ENCODE peak calls at places on chromosomes 7 and 10, in seven cellular contexts. One of them, this sample, is unnamed.

GRCh38 chr10:110456523-110457091 is 41.1 kb upstream of the DUSP5 start:
- DNase-seq in lower lobe of right lung: no peak
- DNase-seq in endothelial cell of umbilical vein: no peak
- DNase-seq in SK-N-SH: no peak
- DNase-seq in kidney epithelial cell: no peak
- DNase-seq in thoracic aorta: no peak
- DNase-seq in transverse colon: no peak
- DNase-seq in this sample: peak; percentile 77

GRCh38 chr10:72637398-72637857 is 11.5 kb upstream of the MICU1 start:
- DNase-seq in SK-N-SH: no peak
- DNase-seq in lower lobe of right lung: no peak
- DNase-seq in endothelial cell of umbilical vein: peak; percentile 49
- DNase-seq in thoracic aorta: peak; percentile 15
- DNase-seq in transverse colon: peak; percentile 16
- DNase-seq in kidney epithelial cell: no peak
- DNase-seq in this sample: peak; percentile 35

GRCh38 chr7:2120251-2120660 is 112.5 kb downstream of the MAD1L1 start:
- DNase-seq in endothelial cell of umbilical vein: no peak
- DNase-seq in SK-N-SH: no peak
- DNase-seq in lower lobe of right lung: no peak
- DNase-seq in transverse colon: no peak
- DNase-seq in thoracic aorta: no peak
- DNase-seq in kidney epithelial cell: no peak
- DNase-seq in this sample: no peak

GRCh38 chr10:34768261-34768971 is 46.7 kb downstream of the PARD3 start:
- DNase-seq in SK-N-SH: no peak
- DNase-seq in endothelial cell of umbilical vein: no peak
- DNase-seq in kidney epithelial cell: no peak
- DNase-seq in lower lobe of right lung: peak; percentile 90
- DNase-seq in thoracic aorta: peak; percentile 4
- DNase-seq in transverse colon: peak; percentile 86
- DNase-seq in this sample: peak; percentile 73

GRCh38 chr7:85529831-85530230 is 343.0 kb upstream of the SEMA3D start:
- DNase-seq in thoracic aorta: no peak
- DNase-seq in SK-N-SH: no peak
- DNase-seq in lower lobe of right lung: no peak
- DNase-seq in endothelial cell of umbilical vein: peak; percentile 63
- DNase-seq in kidney epithelial cell: no peak
- DNase-seq in transverse colon: no peak
- DNase-seq in this sample: no peak

GRCh38 chr10:93820434-93820833 is 62.7 kb downstream of the LGI1 start:
- DNase-seq in transverse colon: no peak
- DNase-seq in lower lobe of right lung: no peak
- DNase-seq in thoracic aorta: no peak
- DNase-seq in SK-N-SH: no peak
- DNase-seq in endothelial cell of umbilical vein: peak; percentile 4
- DNase-seq in kidney epithelial cell: no peak
- DNase-seq in this sample: no peak

GRCh38 chr7:40298421-40298820 is 163.6 kb downstream of the SUGCT start:
- DNase-seq in thoracic aorta: no peak
- DNase-seq in lower lobe of right lung: no peak
- DNase-seq in SK-N-SH: no peak
- DNase-seq in kidney epithelial cell: peak; percentile 76
- DNase-seq in transverse colon: no peak
- DNase-seq in endothelial cell of umbilical vein: peak; percentile 60
- DNase-seq in this sample: peak; percentile 37

GRCh38 chr7:37391791-37392672 is 56.6 kb downstream of the ELMO1 start:
- DNase-seq in endothelial cell of umbilical vein: peak; percentile 81
- DNase-seq in thoracic aorta: no peak
- DNase-seq in lower lobe of right lung: no peak
- DNase-seq in kidney epithelial cell: no peak
- DNase-seq in SK-N-SH: no peak
- DNase-seq in transverse colon: no peak
- DNase-seq in this sample: no peak

GRCh38 chr7:79410345-79410744 is 43.1 kb downstream of the MAGI2 start:
- DNase-seq in SK-N-SH: no peak
- DNase-seq in lower lobe of right lung: no peak
- DNase-seq in kidney epithelial cell: no peak
- DNase-seq in endothelial cell of umbilical vein: no peak
- DNase-seq in transverse colon: no peak
- DNase-seq in thoracic aorta: no peak
- DNase-seq in this sample: peak; percentile 68

GRCh38 chr7:18151419-18151818 is 123.8 kb upstream of the PRPS1L1 start:
- DNase-seq in thoracic aorta: no peak
- DNase-seq in SK-N-SH: peak; percentile 12
- DNase-seq in kidney epithelial cell: no peak
- DNase-seq in endothelial cell of umbilical vein: no peak
- DNase-seq in lower lobe of right lung: no peak
- DNase-seq in transverse colon: no peak
- DNase-seq in this sample: no peak

GRCh38 chr7:132351858-132352539 is 224.3 kb downstream of the PLXNA4 start:
- DNase-seq in kidney epithelial cell: no peak
- DNase-seq in endothelial cell of umbilical vein: no peak
- DNase-seq in lower lobe of right lung: no peak
- DNase-seq in transverse colon: no peak
- DNase-seq in SK-N-SH: no peak
- DNase-seq in thoracic aorta: peak; percentile 13
- DNase-seq in this sample: no peak

GRCh38 chr10:88881922-88882645 is 2.0 kb downstream of the STAMBPL1 start:
- DNase-seq in kidney epithelial cell: no peak
- DNase-seq in lower lobe of right lung: no peak
- DNase-seq in SK-N-SH: no peak
- DNase-seq in transverse colon: no peak
- DNase-seq in thoracic aorta: no peak
- DNase-seq in endothelial cell of umbilical vein: peak; percentile 64
- DNase-seq in this sample: no peak

GRCh38 chr10:37434091-37434490 is 308.7 kb downstream of the ANKRD30A start:
- DNase-seq in endothelial cell of umbilical vein: no peak
- DNase-seq in thoracic aorta: no peak
- DNase-seq in transverse colon: no peak
- DNase-seq in kidney epithelial cell: no peak
- DNase-seq in SK-N-SH: no peak
- DNase-seq in lower lobe of right lung: no peak
- DNase-seq in this sample: peak; percentile 37

GRCh38 chr10:80408198-80409085 is at the start of gene PRXL2A:
- DNase-seq in endothelial cell of umbilical vein: peak; percentile 90
- DNase-seq in transverse colon: peak; percentile 89
- DNase-seq in kidney epithelial cell: no peak
- DNase-seq in thoracic aorta: peak; percentile 13
- DNase-seq in lower lobe of right lung: peak; percentile 90
- DNase-seq in SK-N-SH: peak; percentile 99
- DNase-seq in this sample: no peak

GRCh38 chr7:24700446-24701044 is 56.7 kb downstream of the GSDME start:
- DNase-seq in SK-N-SH: no peak
- DNase-seq in transverse colon: no peak
- DNase-seq in kidney epithelial cell: no peak
- DNase-seq in thoracic aorta: no peak
- DNase-seq in lower lobe of right lung: no peak
- DNase-seq in endothelial cell of umbilical vein: no peak
- DNase-seq in this sample: peak; percentile 22

GRCh38 chr7:121329460-121330052 is 756 bp downstream of the WNT16 start:
- DNase-seq in SK-N-SH: peak; percentile 78
- DNase-seq in endothelial cell of umbilical vein: no peak
- DNase-seq in thoracic aorta: no peak
- DNase-seq in transverse colon: peak; percentile 40
- DNase-seq in kidney epithelial cell: no peak
- DNase-seq in lower lobe of right lung: peak; percentile 40
- DNase-seq in this sample: peak; percentile 29

GRCh38 chr10:116143673-116144072 is 129.3 kb downstream of the GFRA1 start:
- DNase-seq in thoracic aorta: no peak
- DNase-seq in lower lobe of right lung: no peak
- DNase-seq in endothelial cell of umbilical vein: no peak
- DNase-seq in SK-N-SH: no peak
- DNase-seq in transverse colon: no peak
- DNase-seq in kidney epithelial cell: no peak
- DNase-seq in this sample: no peak

GRCh38 chr7:130273081-130273699 is 6.5 kb downstream of the CPA2 start:
- DNase-seq in transverse colon: no peak
- DNase-seq in lower lobe of right lung: no peak
- DNase-seq in thoracic aorta: no peak
- DNase-seq in endothelial cell of umbilical vein: peak; percentile 24
- DNase-seq in SK-N-SH: no peak
- DNase-seq in kidney epithelial cell: peak; percentile 31
- DNase-seq in this sample: peak; percentile 60

GRCh38 chr10:21919906-21920305 is 83.6 kb downstream of the DNAJC1 start:
- DNase-seq in transverse colon: no peak
- DNase-seq in SK-N-SH: no peak
- DNase-seq in thoracic aorta: no peak
- DNase-seq in endothelial cell of umbilical vein: no peak
- DNase-seq in lower lobe of right lung: no peak
- DNase-seq in kidney epithelial cell: no peak
- DNase-seq in this sample: no peak

GRCh38 chr7:128427289-128427891 is 17.6 kb upstream of the IMPDH1 start:
- DNase-seq in endothelial cell of umbilical vein: peak; percentile 68
- DNase-seq in lower lobe of right lung: no peak
- DNase-seq in transverse colon: no peak
- DNase-seq in thoracic aorta: no peak
- DNase-seq in SK-N-SH: peak; percentile 65
- DNase-seq in kidney epithelial cell: no peak
- DNase-seq in this sample: peak; percentile 50

GRCh38 chr7:107045980-107046379 is 1.5 kb downstream of the PRKAR2B start:
- DNase-seq in thoracic aorta: no peak
- DNase-seq in SK-N-SH: no peak
- DNase-seq in kidney epithelial cell: no peak
- DNase-seq in transverse colon: no peak
- DNase-seq in endothelial cell of umbilical vein: peak; percentile 45
- DNase-seq in lower lobe of right lung: no peak
- DNase-seq in this sample: no peak

GRCh38 chr7:42976371-42976770 is 44.2 kb downstream of the MRPL32 start:
- DNase-seq in kidney epithelial cell: no peak
- DNase-seq in lower lobe of right lung: no peak
- DNase-seq in SK-N-SH: no peak
- DNase-seq in thoracic aorta: no peak
- DNase-seq in endothelial cell of umbilical vein: no peak
- DNase-seq in transverse colon: no peak
- DNase-seq in this sample: no peak

GRCh38 chr10:130357226-130357625 is 221.0 kb downstream of the GLRX3 start:
- DNase-seq in lower lobe of right lung: no peak
- DNase-seq in SK-N-SH: no peak
- DNase-seq in endothelial cell of umbilical vein: no peak
- DNase-seq in thoracic aorta: no peak
- DNase-seq in transverse colon: no peak
- DNase-seq in kidney epithelial cell: no peak
- DNase-seq in this sample: no peak

GRCh38 chr7:117706191-117706590 is 167.1 kb downstream of the CTTNBP2 start:
- DNase-seq in transverse colon: no peak
- DNase-seq in kidney epithelial cell: no peak
- DNase-seq in lower lobe of right lung: no peak
- DNase-seq in thoracic aorta: no peak
- DNase-seq in SK-N-SH: no peak
- DNase-seq in endothelial cell of umbilical vein: no peak
- DNase-seq in this sample: peak; percentile 76

DNA sequence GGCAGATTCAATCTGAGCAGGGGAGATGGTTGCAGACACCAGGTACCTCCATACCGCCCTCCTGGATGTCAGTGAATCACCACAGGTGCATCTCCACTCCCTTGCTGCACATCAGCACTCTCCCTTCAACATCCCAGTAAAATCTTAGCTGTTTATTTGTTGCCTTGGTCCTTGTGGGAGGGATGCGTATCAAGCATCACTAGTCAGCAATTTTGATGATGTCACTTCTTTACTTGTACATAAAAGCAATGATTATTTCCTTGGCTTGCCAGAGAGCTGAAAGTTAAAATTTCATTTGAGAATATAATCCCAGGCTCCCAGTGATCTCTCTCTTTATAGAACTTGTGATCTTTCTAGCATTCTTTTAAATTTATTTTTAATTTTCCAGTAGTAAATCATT is 49.5 kb downstream of the TMEM168 start:
- DNase-seq in lower lobe of right lung: no peak
- DNase-seq in kidney epithelial cell: no peak
- DNase-seq in transverse colon: no peak
- DNase-seq in endothelial cell of umbilical vein: no peak
- DNase-seq in SK-N-SH: no peak
- DNase-seq in thoracic aorta: no peak
- DNase-seq in this sample: no peak
- TF ChIP-seq CTCF in lower lobe of right lung: no peak
- TF ChIP-seq CTCF in kidney epithelial cell: no peak
- TF ChIP-seq CTCF in transverse colon: no peak
- TF ChIP-seq CTCF in endothelial cell of umbilical vein: no peak
- TF ChIP-seq CTCF in SK-N-SH: no peak
- TF ChIP-seq CTCF in thoracic aorta: no peak
- TF ChIP-seq CTCF in this sample: no peak

DNA sequence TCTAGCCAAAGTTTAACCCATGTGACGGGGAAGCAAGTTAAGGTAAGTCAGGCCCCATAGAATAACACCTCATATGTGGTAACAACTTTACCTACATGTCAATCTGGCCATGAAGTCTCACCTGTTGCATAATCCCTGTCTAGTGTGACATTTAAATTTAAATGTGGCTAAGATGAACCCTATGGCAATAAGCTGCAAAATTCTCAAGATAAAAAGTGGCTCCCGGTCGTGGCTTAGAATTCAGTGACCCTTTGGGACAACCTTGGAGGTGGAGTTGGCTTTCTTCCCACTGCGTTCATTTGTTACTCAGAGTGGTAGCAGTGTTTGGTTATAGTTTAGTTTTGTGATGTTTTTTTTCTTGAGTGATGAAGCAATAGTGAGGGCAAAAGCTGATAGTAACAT is 90.6 kb downstream of the ARID5B start:
- DNase-seq in transverse colon: no peak
- DNase-seq in SK-N-SH: no peak
- DNase-seq in lower lobe of right lung: no peak
- DNase-seq in endothelial cell of umbilical vein: peak; percentile 26
- DNase-seq in thoracic aorta: no peak
- DNase-seq in kidney epithelial cell: no peak
- DNase-seq in this sample: peak; percentile 45
- H3K36me3 ChIP-seq in transverse colon: no peaks in the 10 kb centered on the region
- H3K36me3 ChIP-seq in SK-N-SH: no peaks in the 10 kb centered on the region
- H3K36me3 ChIP-seq in lower lobe of right lung: no peaks in the 10 kb centered on the region
- H3K36me3 ChIP-seq in endothelial cell of umbilical vein: no peaks in the 10 kb centered on the region
- H3K36me3 ChIP-seq in thoracic aorta: no peaks in the 10 kb centered on the region
- H3K36me3 ChIP-seq in kidney epithelial cell: no peaks in the 10 kb centered on the region
- H3K36me3 ChIP-seq in this sample: no peaks in the 10 kb centered on the region

GRCh38 chr10:5976689-5977470 is 463 bp downstream of the IL15RA start:
- DNase-seq in transverse colon: peak; percentile 70
- DNase-seq in lower lobe of right lung: peak; percentile 72
- DNase-seq in thoracic aorta: no peak
- DNase-seq in kidney epithelial cell: no peak
- DNase-seq in endothelial cell of umbilical vein: peak; percentile 65
- DNase-seq in SK-N-SH: no peak
- DNase-seq in this sample: peak; percentile 5
- TF ChIP-seq CTCF in transverse colon: no peak
- TF ChIP-seq CTCF in lower lobe of right lung: no peak
- TF ChIP-seq CTCF in thoracic aorta: peak; percentile 19
- TF ChIP-seq CTCF in kidney epithelial cell: no peak
- TF ChIP-seq CTCF in endothelial cell of umbilical vein: no peak
- TF ChIP-seq CTCF in SK-N-SH: no peak
- TF ChIP-seq CTCF in this sample: no peak

GRCh38 chr7:138565071-138565450 is 105.0 kb downstream of the TRIM24 start:
- DNase-seq in thoracic aorta: no peak
- DNase-seq in lower lobe of right lung: peak; percentile 59
- DNase-seq in kidney epithelial cell: no peak
- DNase-seq in transverse colon: no peak
- DNase-seq in SK-N-SH: no peak
- DNase-seq in endothelial cell of umbilical vein: no peak
- DNase-seq in this sample: no peak
- H3K36me3 ChIP-seq in thoracic aorta: peaks cover 50% of the 10 kb centered on the region
- H3K36me3 ChIP-seq in lower lobe of right lung: peaks cover 64% of the 10 kb centered on the region
- H3K36me3 ChIP-seq in kidney epithelial cell: peaks cover 2% of the 10 kb centered on the region
- H3K36me3 ChIP-seq in transverse colon: no peaks in the 10 kb centered on the region
- H3K36me3 ChIP-seq in SK-N-SH: peaks cover 78% of the 10 kb centered on the region
- H3K36me3 ChIP-seq in endothelial cell of umbilical vein: peaks cover 10% of the 10 kb centered on the region
- H3K36me3 ChIP-seq in this sample: peaks cover 1% of the 10 kb centered on the region

This sample was measured in bronchial epithelial cell.